ENCODE peak calls at places on chromosomes 12 and 14, in five cellular contexts. F is Peyer's patch, X is WERI-Rb-1, R is choroid plexus epithelial cell, S is endothelial cell of umbilical vein. E is an unnamed sample.

GRCh38 chr14:35999264-35999663 is 173.1 kb downstream of the BRMS1L start:
- DNase-seq in R (no peak), X (no peak), F (no peak), S (no peak), E (no peak)

GRCh38 chr14:102220031-102220430 is 80.3 kb downstream of the WDR20 start:
- DNase-seq in R (no peak), F (no peak), X (no peak), S (no peak), E (no peak)

GRCh38 chr12:123543541-123543940 is 10.0 kb upstream of the RILPL1 start:
- DNase-seq in R (no peak), F (no peak), S (no peak), X (peak; percentile 15), E (no peak)

GRCh38 chr12:30975581-30975980 is 49.0 kb downstream of the TSPAN11 start:
- DNase-seq in F (no peak), R (no peak), S (no peak), X (no peak), E (no peak)

GRCh38 chr12:118330421-118331018 is 42.2 kb downstream of the TAOK3 start:
- DNase-seq in S (peak; percentile 88), F (no peak), X (no peak), R (peak; percentile 85), E (no peak)

GRCh38 chr14:68961781-68962584 is 17.1 kb downstream of the ACTN1 start:
- DNase-seq in S (peak; percentile 44), R (no peak), F (no peak), X (no peak), E (no peak)

GRCh38 chr14:100634026-100634425 is 46.8 kb upstream of the BEGAIN start:
- DNase-seq in S (no peak), F (no peak), R (no peak), X (peak; percentile 75), E (no peak)

GRCh38 chr12:122946690-122947271 is 19.5 kb downstream of the ABCB9 start:
- DNase-seq in S (peak; percentile 96), F (peak; percentile 88), X (peak; percentile 67), R (peak; percentile 99), E (peak; percentile 98)

GRCh38 chr12:79887912-79888311 is 47.0 kb downstream of the PPP1R12A start:
- DNase-seq in S (no peak), R (no peak), X (no peak), F (no peak), E (no peak)

GRCh38 chr12:115672506-115673080 is 604.9 kb downstream of the MED13L start:
- DNase-seq in F (no peak), S (no peak), R (no peak), X (no peak), E (no peak)

GRCh38 chr14:31326111-31326510 is 94.2 kb downstream of the HEATR5A start:
- DNase-seq in R (peak; percentile 71), S (peak; percentile 41), X (no peak), F (no peak), E (peak; percentile 15)

GRCh38 chr14:101854366-101854765 is 92.9 kb downstream of the PPP2R5C start:
- DNase-seq in X (no peak), R (no peak), S (no peak), F (no peak), E (no peak)

GRCh38 chr12:44441155-44441554 is 435.0 kb downstream of the NELL2 start:
- DNase-seq in S (no peak), F (no peak), R (no peak), X (no peak), E (no peak)

GRCh38 chr14:97692084-97692483 is 894.9 kb downstream of the VRK1 start:
- DNase-seq in F (no peak), R (no peak), X (no peak), S (no peak), E (no peak)

GRCh38 chr12:15216036-15216889 is 5.0 kb downstream of the RERG start:
- DNase-seq in F (no peak), X (no peak), R (no peak), S (no peak), E (no peak)

GRCh38 chr14:101473795-101474562 is 87.3 kb upstream of the DIO3 start:
- DNase-seq in S (no peak), R (no peak), X (no peak), F (peak; percentile 37), E (no peak)

GRCh38 chr12:79844693-79845092 is 90.2 kb downstream of the PPP1R12A start:
- DNase-seq in F (no peak), S (peak; percentile 95), X (no peak), R (peak; percentile 49), E (peak; percentile 19)

GRCh38 chr14:66476964-66477363 is 9.2 kb upstream of the CCDC196 start:
- DNase-seq in R (peak; percentile 52), S (peak; percentile 70), X (no peak), F (no peak), E (no peak)

GRCh38 chr14:36346052-36346451 is 25.6 kb upstream of the MBIP start:
- DNase-seq in S (no peak), X (no peak), R (no peak), F (no peak), E (no peak)

GRCh38 chr12:124231980-124232653 is 62.8 kb upstream of the RFLNA start:
- DNase-seq in F (peak; percentile 74), S (no peak), X (peak; percentile 91), R (no peak), E (no peak)

GRCh38 chr12:108375986-108376663 is 37.0 kb upstream of the CMKLR1 start:
- DNase-seq in R (peak; percentile 68), X (no peak), F (no peak), S (no peak), E (no peak)

GRCh38 chr14:66490143-66491111 is 4.3 kb downstream of the CCDC196 start:
- DNase-seq in S (no peak), X (no peak), R (no peak), F (no peak), E (no peak)

GRCh38 chr12:32322354-32322753 is 77.0 kb upstream of the FGD4 start:
- DNase-seq in S (no peak), F (no peak), X (no peak), R (no peak), E (no peak)

GRCh38 chr14:104239185-104239775 is 100.9 kb downstream of the KIF26A start:
- DNase-seq in X (no peak), F (no peak), R (no peak), S (no peak), E (no peak)

GRCh38 chr14:79412822-79413221 is 798.5 kb downstream of the DIO2 start:
- DNase-seq in S (no peak), R (no peak), X (no peak), F (no peak), E (no peak)

GRCh38 chr12:6950944-6951540 is at the start of gene PTPN6:
- DNase-seq in S (no peak), R (no peak), F (peak; percentile 63), X (no peak), E (no peak)
- H3K4me3 ChIP-seq in S (no peak within 1 kb of the TSS), R (no peak within 1 kb of the TSS), F (peak within 1 kb of the TSS; percentile 69), X (no peak within 1 kb of the TSS), E (no peak within 1 kb of the TSS)

DNA sequence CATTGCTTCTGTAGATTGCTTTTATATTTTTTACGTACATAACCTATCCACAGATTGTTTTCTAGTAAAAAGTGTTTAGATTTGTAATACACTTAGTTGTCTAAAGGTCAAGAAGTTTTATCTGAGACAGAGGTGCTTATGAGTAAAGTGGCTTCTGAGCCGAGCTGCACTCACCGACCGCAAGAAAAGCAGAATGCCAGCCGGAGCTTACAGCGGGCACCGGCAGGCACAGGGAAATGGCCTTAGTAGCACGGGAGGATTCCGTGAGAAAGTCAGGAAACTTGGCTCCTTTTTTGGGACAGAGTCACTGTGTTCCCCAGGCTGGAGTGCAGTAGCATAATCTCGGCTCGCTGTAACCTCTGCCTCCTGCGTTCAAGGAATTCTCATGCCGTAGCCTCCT is 29.8 kb downstream of the PIWIL1 start:
- DNase-seq in S (no peak), F (no peak), R (no peak), X (no peak), E (no peak)
- TF ChIP-seq CTCF in S (no peak), F (no peak), R (no peak), X (no peak), E (no peak)

DNA sequence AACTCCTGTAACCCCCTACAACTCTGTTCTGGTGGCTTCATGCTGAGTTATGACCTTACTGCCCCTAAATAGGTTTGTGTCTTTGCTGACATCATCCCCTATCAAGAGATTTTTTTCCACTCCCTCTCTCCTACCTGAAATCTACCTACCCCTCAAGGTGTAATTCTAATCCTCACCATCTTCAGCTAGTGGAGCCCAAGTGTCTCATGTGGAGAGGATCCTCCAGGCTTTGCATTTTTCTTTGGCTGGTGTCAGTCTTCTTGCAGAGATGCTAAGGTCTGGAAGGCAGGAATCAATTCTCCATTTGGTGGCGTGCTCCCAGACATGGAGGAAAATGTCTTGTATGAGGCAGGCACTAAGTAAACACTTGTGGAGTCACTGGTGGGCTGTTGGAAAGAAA is 74.8 kb upstream of the PRMT8 start:
- DNase-seq in R (no peak), X (no peak), F (no peak), S (no peak), E (no peak)
- H3K4me3 ChIP-seq in R (no peak overlapping the region), X (no peak overlapping the region), F (no peak overlapping the region), S (no peak overlapping the region), E (no peak overlapping the region)

GRCh38 chr12:2797721-2798418 is 3.1 kb downstream of the FKBP4 start:
- DNase-seq in F (no peak), X (no peak), R (peak; percentile 61), S (peak; percentile 83), E (no peak)
- TF ChIP-seq CTCF in F (no peak), X (no peak), R (peak; percentile 69), S (no peak), E (peak; percentile 31)

GRCh38 chr12:38983117-38983571 is 77.8 kb upstream of the CPNE8 start:
- DNase-seq in X (no peak), S (no peak), R (no peak), F (no peak), E (no peak)
- H3K4me3 ChIP-seq in X (no peak overlapping the region), S (no peak overlapping the region), R (no peak overlapping the region), F (no peak overlapping the region), E (no peak overlapping the region)

DNA sequence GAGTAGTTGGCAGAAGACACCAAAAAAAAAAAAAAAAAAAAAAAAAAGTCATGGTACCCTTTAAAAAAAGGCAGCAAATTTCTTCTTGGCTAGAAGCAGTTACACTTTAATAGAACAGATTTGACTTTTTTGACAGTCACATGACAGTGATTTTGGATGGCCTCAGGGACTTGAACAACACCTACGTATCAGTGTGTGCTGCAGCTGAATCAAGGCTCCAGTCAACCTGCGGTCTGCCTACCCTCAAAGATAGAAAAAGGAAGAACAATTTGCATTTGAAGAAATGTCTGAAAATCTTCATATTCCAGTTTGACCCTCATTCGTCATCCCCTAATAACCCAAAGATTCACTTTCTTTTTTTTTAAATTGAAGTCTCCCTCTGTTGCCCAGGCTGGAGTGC is 53.9 kb downstream of the MDM2 start:
- DNase-seq in R (no peak), X (no peak), F (no peak), S (no peak), E (no peak)
- TF ChIP-seq CTCF in R (no peak), X (no peak), F (no peak), S (no peak), E (no peak)

E was measured in astrocyte of the cerebellum.